ENCODE peak calls at places on chromosomes 16 and 17, in nine cellular contexts. O, Y, W, A, T, D, X, K and H are unnamed samples.

GRCh38 chr16:84396537-84397008 is 28.2 kb downstream of the ATP2C2 start:
- DNase-seq in O (no peak), Y (no peak), W (no peak), A (no peak), T (no peak), D (no peak), X (peak; percentile 90), K (peak; percentile 86), H (no peak)

GRCh38 chr17:21247859-21248258 is 5.4 kb downstream of the NATD1 start:
- DNase-seq in O (no peak), Y (no peak), W (no peak), A (no peak), T (no peak), D (no peak), X (no peak), K (no peak), H (no peak)

GRCh38 chr16:19304670-19305240 is 19.2 kb downstream of the CLEC19A start:
- DNase-seq in O (no peak), Y (no peak), W (no peak), A (no peak), T (no peak), D (no peak), X (peak; percentile 41), K (no peak), H (no peak)

GRCh38 chr17:65177901-65178300 is 40.7 kb downstream of the RGS9 start:
- DNase-seq in O (no peak), Y (no peak), W (no peak), A (peak; percentile 21), T (peak; percentile 59), D (no peak), X (peak; percentile 44), K (no peak), H (no peak)

GRCh38 chr17:79413591-79413990 is 197.3 kb downstream of the RBFOX3 start:
- DNase-seq in O (peak; percentile 62), Y (no peak), W (no peak), A (no peak), T (no peak), D (no peak), X (no peak), K (no peak), H (no peak)

GRCh38 chr17:67994827-67995567 is 1.3 kb downstream of the C17orf58 start:
- DNase-seq in O (no peak), Y (peak; percentile 65), W (no peak), A (peak; percentile 12), T (peak; percentile 74), D (peak; percentile 12), X (peak; percentile 76), K (no peak), H (no peak)

GRCh38 chr17:64741924-64742670 is 80.0 kb upstream of the SMURF2 start:
- DNase-seq in O (no peak), Y (peak; percentile 80), W (no peak), A (no peak), T (peak; percentile 85), D (no peak), X (no peak), K (no peak), H (no peak)

GRCh38 chr16:10957771-10958486 is 13.6 kb downstream of the CLEC16A start:
- DNase-seq in O (peak; percentile 22), Y (no peak), W (no peak), A (no peak), T (no peak), D (peak; percentile 57), X (peak; percentile 46), K (no peak), H (no peak)

DNA sequence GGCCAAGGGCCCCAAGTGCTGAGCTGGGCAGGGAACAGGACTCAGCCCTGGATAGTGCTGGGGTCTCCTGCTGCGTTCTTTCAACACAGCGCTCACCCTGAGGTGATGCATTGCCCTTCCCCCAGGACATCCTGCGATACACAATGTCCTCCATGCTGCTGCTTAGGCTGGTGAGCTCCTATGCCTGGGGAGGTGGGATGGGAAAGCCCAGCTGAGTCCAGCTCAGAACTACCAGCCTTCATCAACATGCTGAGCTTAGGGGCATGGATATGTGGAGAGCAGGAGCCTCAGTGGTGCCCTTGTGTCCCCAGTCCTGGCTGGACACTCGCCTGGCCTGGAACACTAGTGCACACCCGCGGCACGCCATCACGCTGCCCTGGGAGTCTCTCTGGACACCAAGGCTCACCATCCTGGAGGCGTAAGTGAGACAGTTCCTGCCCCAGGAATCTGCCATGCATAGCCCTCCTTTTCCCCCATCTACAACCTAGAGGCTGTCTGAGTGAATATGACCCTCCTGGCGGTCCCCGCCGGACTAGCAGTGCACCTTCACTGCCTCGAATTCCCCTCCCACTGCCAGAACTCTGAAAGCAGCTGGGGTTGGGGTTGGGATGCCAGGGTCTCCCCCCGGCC is 710 bp downstream of the ZACN start:
- DNase-seq in O (no peak), Y (no peak), W (no peak), A (peak; percentile 36), T (no peak), D (no peak), X (no peak), K (no peak), H (no peak)
- H3K4me3 ChIP-seq in O (no peak overlapping the region), Y (no peak overlapping the region), W (no peak overlapping the region), A (no peak overlapping the region), T (no peak overlapping the region), D (no peak overlapping the region), X (no peak overlapping the region), K (no peak overlapping the region), H (no peak overlapping the region)

DNA sequence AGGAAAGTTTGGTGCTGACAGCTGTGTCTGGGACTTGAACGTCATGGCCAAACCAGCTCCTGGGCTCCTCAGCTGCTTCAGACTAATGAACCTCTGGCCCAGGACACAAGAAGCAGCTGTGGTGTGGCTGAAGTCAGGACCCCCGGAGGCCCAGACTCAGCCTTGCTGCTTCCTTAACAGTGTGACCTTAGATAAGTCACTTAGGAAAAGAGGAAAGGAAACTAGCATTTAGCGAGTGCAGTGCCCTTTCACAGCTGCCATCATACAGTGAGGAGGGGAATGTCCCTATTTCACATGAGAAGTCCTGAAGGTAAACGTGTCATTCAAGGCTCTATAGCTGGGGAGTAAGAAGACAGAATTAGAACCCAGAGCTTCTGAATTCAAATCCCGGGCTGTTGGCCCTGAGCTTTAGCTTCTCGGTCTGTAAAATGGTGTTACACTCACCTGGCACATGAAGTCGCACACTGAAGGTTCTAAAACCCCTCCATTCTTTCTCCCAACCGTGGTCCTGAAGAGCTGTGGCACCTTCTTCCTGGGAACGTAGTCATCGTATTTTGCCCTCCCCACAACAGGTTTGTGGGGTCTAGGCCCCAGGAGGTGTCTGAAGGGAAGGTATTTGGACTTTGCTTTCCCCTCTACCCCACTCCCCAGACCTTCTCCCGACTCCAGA is 910 bp upstream of the RAMP2 start:
- DNase-seq in O (no peak), Y (no peak), W (no peak), A (peak; percentile 44), T (no peak), D (no peak), X (no peak), K (no peak), H (peak; percentile 54)
- H3K4me3 ChIP-seq in O (peak overlapping the region; percentile 81), Y (peak overlapping the region; percentile 78), W (no peak overlapping the region), A (no peak overlapping the region), T (no peak overlapping the region), D (no peak overlapping the region), X (no peak overlapping the region), K (peak overlapping the region; percentile 68), H (peak overlapping the region; percentile 71)

DNA sequence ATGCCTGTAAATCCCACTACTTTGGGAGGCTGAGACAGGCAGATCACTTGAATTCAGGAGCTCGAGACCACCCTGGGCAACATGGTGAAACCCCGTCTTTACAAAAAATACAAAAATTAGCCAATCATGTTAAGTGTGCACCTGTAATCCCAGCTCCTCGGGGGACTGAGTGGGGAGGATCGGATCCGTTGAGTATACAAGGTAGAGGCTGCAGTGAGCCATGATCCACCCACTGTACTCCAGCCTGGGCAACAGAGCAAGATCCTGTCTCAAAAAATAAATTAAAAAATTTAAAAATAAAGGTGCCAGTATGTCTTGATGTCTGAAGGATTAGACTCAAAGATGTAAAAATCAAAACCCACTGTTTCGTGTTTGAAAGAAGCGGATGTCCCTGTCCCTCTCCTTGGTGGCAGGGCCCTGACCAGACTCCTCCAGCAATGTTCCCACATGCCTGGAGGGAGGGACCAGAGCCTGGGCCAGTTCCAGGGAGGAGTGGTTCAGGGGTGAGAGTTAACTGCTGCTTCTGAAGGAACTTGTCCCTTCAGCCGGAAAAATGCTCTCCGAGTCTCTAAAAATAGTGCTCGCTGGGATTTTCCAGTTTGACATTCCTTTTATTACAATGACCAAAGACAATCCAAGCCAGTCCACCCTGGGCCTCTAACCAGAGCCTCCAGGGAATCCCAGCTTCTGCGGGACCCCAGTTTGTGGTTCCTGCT is 9.4 kb upstream of the CMTM4 start:
- DNase-seq in O (no peak), Y (peak; percentile 87), W (no peak), A (no peak), T (peak; percentile 60), D (no peak), X (no peak), K (peak; percentile 70), H (peak; percentile 75)
- H3K4me3 ChIP-seq in O (peak overlapping the region; percentile 39), Y (no peak overlapping the region), W (no peak overlapping the region), A (no peak overlapping the region), T (no peak overlapping the region), D (no peak overlapping the region), X (no peak overlapping the region), K (peak overlapping the region; percentile 6), H (no peak overlapping the region)

GRCh38 chr17:42408076-42408475 is 15.0 kb downstream of the CAVIN1 start:
- DNase-seq in O (no peak), Y (no peak), W (no peak), A (no peak), T (peak; percentile 69), D (no peak), X (no peak), K (no peak), H (no peak)

GRCh38 chr17:42411321-42411820 is 11.7 kb downstream of the CAVIN1 start:
- DNase-seq in O (no peak), Y (no peak), W (no peak), A (no peak), T (peak; percentile 49), D (no peak), X (no peak), K (no peak), H (no peak)

GRCh38 chr17:42407289-42407836 is 15.7 kb downstream of the CAVIN1 start:
- DNase-seq in O (peak; percentile 90), Y (peak; percentile 93), W (peak; percentile 38), A (peak; percentile 73), T (peak; percentile 89), D (peak; percentile 72), X (peak; percentile 92), K (peak; percentile 89), H (peak; percentile 93)

GRCh38 chr17:42411905-42412679 is 11.0 kb downstream of the CAVIN1 start:
- DNase-seq in O (no peak), Y (no peak), W (no peak), A (no peak), T (no peak), D (no peak), X (no peak), K (no peak), H (no peak)

DNA sequence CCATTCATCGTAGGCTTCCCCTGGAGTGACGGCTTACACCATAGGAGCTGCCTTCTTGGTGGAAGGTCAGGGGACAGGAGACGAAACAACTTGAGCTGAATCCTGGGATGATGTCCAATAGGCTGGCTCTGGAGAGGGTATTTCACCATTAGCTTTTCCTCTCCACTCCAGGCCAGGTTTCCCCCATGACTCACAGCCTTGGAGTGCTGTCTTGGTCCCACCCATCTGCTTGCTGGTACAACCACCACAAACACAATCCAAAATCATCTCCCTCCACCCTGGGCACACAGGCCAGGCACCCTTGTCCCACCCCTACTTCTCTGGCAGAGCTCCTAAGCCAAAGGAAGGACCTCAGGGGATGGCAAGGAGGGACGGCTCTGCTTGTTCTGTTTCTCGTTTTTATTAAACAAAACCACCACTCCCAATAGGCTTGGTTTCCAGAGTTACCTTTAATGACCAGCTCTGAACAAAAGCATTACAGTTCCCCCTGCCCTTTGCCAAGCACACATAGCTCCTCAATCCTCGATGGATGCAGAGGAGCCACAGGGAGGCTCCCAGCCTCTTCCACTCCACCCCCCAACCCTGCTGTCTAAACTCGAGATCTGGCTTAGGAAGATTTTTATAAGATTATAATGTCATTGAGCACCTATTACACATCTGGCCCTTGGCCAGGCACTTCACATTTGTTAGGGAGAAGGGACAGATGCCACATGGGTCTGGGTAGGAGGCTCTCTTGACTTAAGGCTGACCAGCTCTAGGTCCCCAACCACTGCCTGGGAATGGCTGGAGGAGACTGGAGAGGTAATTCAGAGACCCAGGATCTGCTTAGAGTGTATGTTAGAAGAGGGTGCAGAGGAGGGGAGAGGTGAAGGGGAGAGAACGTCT is 13.3 kb downstream of the CAVIN1 start:
- DNase-seq in O (peak; percentile 72), Y (peak; percentile 95), W (no peak), A (no peak), T (peak; percentile 95), D (no peak), X (peak; percentile 94), K (peak; percentile 66), H (no peak)
- H3K4me3 ChIP-seq in O (peak overlapping the region; percentile 40), Y (peak overlapping the region; percentile 31), W (no peak overlapping the region), A (no peak overlapping the region), T (no peak overlapping the region), D (no peak overlapping the region), X (no peak overlapping the region), K (no peak overlapping the region), H (no peak overlapping the region)